ENCODE peak calls at places on chromosomes 3 and 15, in seven cellular contexts. One of them, this sample, is unnamed.

GRCh38 chr3:196207833-196208607 is 3.2 kb downstream of the ZDHHC19 start:
- DNase-seq in NB4: no peak
- DNase-seq in spleen: peak
- DNase-seq in endothelial cell of umbilical vein: no peak
- DNase-seq in heart left ventricle: no peak
- DNase-seq in ovary: peak
- DNase-seq in uterus: no peak
- DNase-seq in this sample: no peak

GRCh38 chr15:29278436-29279099 is 8.9 kb upstream of the NSMCE3 start:
- DNase-seq in endothelial cell of umbilical vein: no peak
- DNase-seq in uterus: no peak
- DNase-seq in ovary: no peak
- DNase-seq in spleen: no peak
- DNase-seq in NB4: no peak
- DNase-seq in heart left ventricle: no peak
- DNase-seq in this sample: peak

GRCh38 chr3:144466114-144466513 is 494.5 kb downstream of the DIPK2A start:
- DNase-seq in uterus: no peak
- DNase-seq in spleen: no peak
- DNase-seq in NB4: no peak
- DNase-seq in heart left ventricle: no peak
- DNase-seq in ovary: no peak
- DNase-seq in endothelial cell of umbilical vein: no peak
- DNase-seq in this sample: no peak

GRCh38 chr3:129611812-129612349 is 5.4 kb upstream of the PLXND1 start:
- DNase-seq in NB4: no peak
- DNase-seq in ovary: no peak
- DNase-seq in spleen: no peak
- DNase-seq in uterus: no peak
- DNase-seq in endothelial cell of umbilical vein: peak
- DNase-seq in heart left ventricle: peak
- DNase-seq in this sample: peak

GRCh38 chr3:107971181-107971580 is 119.7 kb downstream of the CD47 start:
- DNase-seq in uterus: no peak
- DNase-seq in endothelial cell of umbilical vein: no peak
- DNase-seq in spleen: no peak
- DNase-seq in heart left ventricle: no peak
- DNase-seq in NB4: no peak
- DNase-seq in ovary: no peak
- DNase-seq in this sample: no peak

GRCh38 chr3:37996785-37997301 is 6.3 kb downstream of the VILL start:
- DNase-seq in uterus: peak
- DNase-seq in endothelial cell of umbilical vein: peak
- DNase-seq in spleen: peak
- DNase-seq in NB4: peak
- DNase-seq in ovary: peak
- DNase-seq in heart left ventricle: peak
- DNase-seq in this sample: peak

GRCh38 chr3:188964957-188965356 is 206.8 kb upstream of the TPRG1 start:
- DNase-seq in spleen: no peak
- DNase-seq in uterus: no peak
- DNase-seq in heart left ventricle: no peak
- DNase-seq in endothelial cell of umbilical vein: no peak
- DNase-seq in ovary: no peak
- DNase-seq in NB4: no peak
- DNase-seq in this sample: no peak

GRCh38 chr3:162729686-162730085 is 1233.1 kb downstream of the OTOL1 start:
- DNase-seq in ovary: no peak
- DNase-seq in uterus: no peak
- DNase-seq in endothelial cell of umbilical vein: no peak
- DNase-seq in NB4: no peak
- DNase-seq in spleen: no peak
- DNase-seq in heart left ventricle: no peak
- DNase-seq in this sample: no peak

GRCh38 chr15:86125775-86126174 is 46.1 kb downstream of the AGBL1 start:
- DNase-seq in ovary: no peak
- DNase-seq in spleen: no peak
- DNase-seq in endothelial cell of umbilical vein: no peak
- DNase-seq in heart left ventricle: no peak
- DNase-seq in uterus: no peak
- DNase-seq in NB4: no peak
- DNase-seq in this sample: no peak

GRCh38 chr15:61003683-61004299 is 225.3 kb downstream of the RORA start:
- DNase-seq in ovary: no peak
- DNase-seq in uterus: no peak
- DNase-seq in spleen: no peak
- DNase-seq in NB4: no peak
- DNase-seq in heart left ventricle: no peak
- DNase-seq in endothelial cell of umbilical vein: no peak
- DNase-seq in this sample: no peak

GRCh38 chr3:39707314-39707909 is 102.0 kb upstream of the MYRIP start:
- DNase-seq in ovary: no peak
- DNase-seq in uterus: no peak
- DNase-seq in heart left ventricle: no peak
- DNase-seq in NB4: peak
- DNase-seq in endothelial cell of umbilical vein: peak
- DNase-seq in spleen: no peak
- DNase-seq in this sample: no peak

GRCh38 chr3:40055956-40056355 is 246.5 kb downstream of the MYRIP start:
- DNase-seq in uterus: no peak
- DNase-seq in spleen: no peak
- DNase-seq in heart left ventricle: no peak
- DNase-seq in endothelial cell of umbilical vein: no peak
- DNase-seq in NB4: no peak
- DNase-seq in ovary: no peak
- DNase-seq in this sample: no peak

GRCh38 chr15:60844431-60845174 is 365.7 kb upstream of the ICE2 start:
- DNase-seq in NB4: no peak
- DNase-seq in uterus: no peak
- DNase-seq in spleen: no peak
- DNase-seq in ovary: no peak
- DNase-seq in endothelial cell of umbilical vein: no peak
- DNase-seq in heart left ventricle: no peak
- DNase-seq in this sample: no peak

GRCh38 chr3:195072916-195073564 is 197.9 kb downstream of the XXYLT1 start:
- DNase-seq in uterus: no peak
- DNase-seq in spleen: peak
- DNase-seq in NB4: no peak
- DNase-seq in endothelial cell of umbilical vein: no peak
- DNase-seq in ovary: no peak
- DNase-seq in heart left ventricle: peak
- DNase-seq in this sample: no peak

GRCh38 chr15:80744826-80745225 is 34.3 kb upstream of the CEMIP start:
- DNase-seq in endothelial cell of umbilical vein: no peak
- DNase-seq in ovary: no peak
- DNase-seq in uterus: no peak
- DNase-seq in NB4: no peak
- DNase-seq in spleen: no peak
- DNase-seq in heart left ventricle: no peak
- DNase-seq in this sample: no peak

GRCh38 chr3:36488077-36488789 is 107.9 kb downstream of the STAC start:
- DNase-seq in endothelial cell of umbilical vein: no peak
- DNase-seq in ovary: no peak
- DNase-seq in NB4: no peak
- DNase-seq in heart left ventricle: no peak
- DNase-seq in uterus: no peak
- DNase-seq in spleen: no peak
- DNase-seq in this sample: no peak

GRCh38 chr3:63232764-63233396 is 45.2 kb upstream of the SYNPR start:
- DNase-seq in spleen: no peak
- DNase-seq in heart left ventricle: no peak
- DNase-seq in endothelial cell of umbilical vein: no peak
- DNase-seq in ovary: no peak
- DNase-seq in uterus: no peak
- DNase-seq in NB4: no peak
- DNase-seq in this sample: no peak

GRCh38 chr3:38141173-38141951 is 2.9 kb downstream of the MYD88 start:
- DNase-seq in ovary: no peak
- DNase-seq in uterus: no peak
- DNase-seq in heart left ventricle: no peak
- DNase-seq in endothelial cell of umbilical vein: no peak
- DNase-seq in NB4: no peak
- DNase-seq in spleen: no peak
- DNase-seq in this sample: no peak

GRCh38 chr3:195139876-195140240 is 131.1 kb downstream of the XXYLT1 start:
- DNase-seq in endothelial cell of umbilical vein: no peak
- DNase-seq in uterus: no peak
- DNase-seq in heart left ventricle: no peak
- DNase-seq in NB4: no peak
- DNase-seq in spleen: no peak
- DNase-seq in ovary: no peak
- DNase-seq in this sample: peak

GRCh38 chr15:78988361-78988911 is 43.6 kb upstream of the CTSH start:
- DNase-seq in endothelial cell of umbilical vein: peak
- DNase-seq in ovary: peak
- DNase-seq in NB4: peak
- DNase-seq in uterus: peak
- DNase-seq in heart left ventricle: peak
- DNase-seq in spleen: peak
- DNase-seq in this sample: peak
- TF ChIP-seq POLR2A in endothelial cell of umbilical vein: no peak
- TF ChIP-seq POLR2A in ovary: no peak
- TF ChIP-seq POLR2A in NB4: no peak
- TF ChIP-seq POLR2A in uterus: no peak
- TF ChIP-seq POLR2A in heart left ventricle: no peak
- TF ChIP-seq POLR2A in spleen: no peak
- TF ChIP-seq POLR2A in this sample: no peak

DNA sequence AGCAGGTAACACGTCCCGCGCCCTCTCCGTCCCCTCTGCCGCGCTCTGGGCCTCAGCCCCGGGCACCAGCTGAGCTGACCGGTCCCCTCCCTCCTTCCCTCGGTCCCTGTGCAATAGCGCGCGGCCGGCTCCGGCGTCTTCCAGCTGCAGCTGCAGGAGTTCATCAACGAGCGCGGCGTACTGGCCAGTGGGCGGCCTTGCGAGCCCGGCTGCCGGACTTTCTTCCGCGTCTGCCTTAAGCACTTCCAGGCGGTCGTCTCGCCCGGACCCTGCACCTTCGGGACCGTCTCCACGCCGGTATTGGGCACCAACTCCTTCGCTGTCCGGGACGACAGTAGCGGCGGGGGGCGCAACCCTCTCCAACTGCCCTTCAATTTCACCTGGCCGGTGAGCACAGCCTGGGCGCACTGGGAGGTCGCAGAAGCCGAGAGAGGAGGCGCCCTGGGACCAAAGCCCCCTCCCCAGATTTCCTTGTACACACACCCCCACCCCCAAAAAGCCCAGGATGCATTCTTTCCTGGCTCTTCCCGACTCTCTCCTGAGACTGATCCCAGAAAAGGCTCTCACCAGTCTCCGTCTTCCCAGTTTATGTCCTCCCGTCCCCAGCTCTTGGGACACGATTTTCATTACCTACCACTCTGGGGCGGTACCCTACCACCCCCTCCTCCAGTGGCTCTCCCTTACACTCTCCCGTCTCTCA is 740 bp downstream of the DLL4 start:
- DNase-seq in endothelial cell of umbilical vein: peak
- DNase-seq in uterus: no peak
- DNase-seq in ovary: no peak
- DNase-seq in heart left ventricle: peak
- DNase-seq in NB4: peak
- DNase-seq in spleen: peak
- DNase-seq in this sample: no peak
- TF ChIP-seq POLR2A in endothelial cell of umbilical vein: no peak
- TF ChIP-seq POLR2A in uterus: no peak
- TF ChIP-seq POLR2A in ovary: no peak
- TF ChIP-seq POLR2A in heart left ventricle: no peak
- TF ChIP-seq POLR2A in NB4: no peak
- TF ChIP-seq POLR2A in spleen: no peak
- TF ChIP-seq POLR2A in this sample: no peak

GRCh38 chr3:33663042-33663441 is 55.0 kb downstream of the CLASP2 start:
- DNase-seq in NB4: no peak
- DNase-seq in endothelial cell of umbilical vein: no peak
- DNase-seq in ovary: no peak
- DNase-seq in spleen: no peak
- DNase-seq in uterus: no peak
- DNase-seq in heart left ventricle: no peak
- DNase-seq in this sample: no peak

GRCh38 chr3:33660035-33660434 is 58.0 kb downstream of the CLASP2 start:
- DNase-seq in endothelial cell of umbilical vein: peak
- DNase-seq in uterus: no peak
- DNase-seq in heart left ventricle: no peak
- DNase-seq in ovary: no peak
- DNase-seq in spleen: no peak
- DNase-seq in NB4: no peak
- DNase-seq in this sample: no peak

GRCh38 chr3:33658039-33658438 is 60.0 kb downstream of the CLASP2 start:
- DNase-seq in heart left ventricle: no peak
- DNase-seq in endothelial cell of umbilical vein: no peak
- DNase-seq in spleen: no peak
- DNase-seq in NB4: no peak
- DNase-seq in ovary: no peak
- DNase-seq in uterus: no peak
- DNase-seq in this sample: no peak

GRCh38 chr3:33664195-33664594 is 53.9 kb downstream of the CLASP2 start:
- DNase-seq in NB4: peak
- DNase-seq in uterus: no peak
- DNase-seq in heart left ventricle: no peak
- DNase-seq in ovary: no peak
- DNase-seq in endothelial cell of umbilical vein: peak
- DNase-seq in spleen: no peak
- DNase-seq in this sample: peak

DNA sequence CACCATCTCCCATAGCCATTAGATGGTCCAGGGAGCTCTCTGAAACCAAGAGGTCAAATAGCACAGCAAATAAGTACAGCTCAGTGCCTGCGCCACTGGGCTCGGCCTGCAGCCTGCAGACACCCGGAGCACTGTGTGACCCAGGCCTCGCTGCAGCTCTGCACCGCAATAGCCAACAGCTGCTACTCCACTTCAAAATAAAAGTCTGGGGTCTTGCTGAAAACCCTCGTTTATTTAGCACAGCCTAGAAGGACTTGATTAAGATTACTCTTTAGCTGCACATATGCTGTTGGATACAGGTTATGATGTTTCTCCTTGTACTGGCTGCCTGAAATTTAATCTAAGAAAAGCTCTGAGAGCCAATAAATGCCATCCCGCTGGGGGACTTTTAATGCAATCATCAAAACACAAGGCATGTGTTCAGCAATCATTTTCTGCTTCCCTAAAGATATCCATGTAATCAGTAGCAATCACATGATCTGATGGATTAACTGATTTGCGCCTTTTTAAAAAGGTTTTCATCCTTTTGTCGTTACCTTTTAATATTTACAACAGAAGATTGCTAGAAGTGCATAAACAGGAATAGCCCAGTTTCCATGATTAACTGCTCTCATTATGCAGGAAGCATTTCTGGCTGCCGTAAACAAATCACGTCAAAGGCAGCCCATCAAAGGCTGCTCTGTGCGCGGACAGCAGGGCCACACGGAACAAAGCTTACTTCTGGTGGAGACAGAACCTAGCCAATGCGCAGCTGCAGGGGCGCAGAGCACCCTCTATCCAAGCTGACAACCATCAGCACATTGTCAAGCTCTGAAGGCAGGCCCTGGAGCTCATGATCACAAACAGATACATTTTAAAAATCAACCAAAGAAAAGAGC is 58.8 kb downstream of the CLASP2 start:
- DNase-seq in spleen: peak
- DNase-seq in endothelial cell of umbilical vein: peak
- DNase-seq in ovary: peak
- DNase-seq in heart left ventricle: peak
- DNase-seq in uterus: peak
- DNase-seq in NB4: peak
- DNase-seq in this sample: peak
- TF ChIP-seq POLR2A in spleen: no peak
- TF ChIP-seq POLR2A in endothelial cell of umbilical vein: no peak
- TF ChIP-seq POLR2A in ovary: no peak
- TF ChIP-seq POLR2A in heart left ventricle: no peak
- TF ChIP-seq POLR2A in uterus: no peak
- TF ChIP-seq POLR2A in NB4: no peak
- TF ChIP-seq POLR2A in this sample: no peak

GRCh38 chr3:100260685-100261480 is at the start of gene TBC1D23:
- DNase-seq in endothelial cell of umbilical vein: peak
- DNase-seq in heart left ventricle: peak
- DNase-seq in spleen: peak
- DNase-seq in ovary: peak
- DNase-seq in NB4: peak
- DNase-seq in uterus: peak
- DNase-seq in this sample: peak
- TF ChIP-seq POLR2A in endothelial cell of umbilical vein: peak
- TF ChIP-seq POLR2A in heart left ventricle: peak
- TF ChIP-seq POLR2A in spleen: no peak
- TF ChIP-seq POLR2A in ovary: peak
- TF ChIP-seq POLR2A in NB4: peak
- TF ChIP-seq POLR2A in uterus: peak
- TF ChIP-seq POLR2A in this sample: peak